ENCODE peak calls at places on chromosomes 6 and 20, in five cellular contexts. Y, B, L, T and N are unnamed samples.

GRCh38 chr6:53240763-53241162 is 92.1 kb upstream of the GCM1 start:
- DNase-seq in Y (no peak), B (no peak), L (no peak), T (no peak), N (no peak)

GRCh38 chr6:15994814-15995459 is 133.9 kb upstream of the MYLIP start:
- DNase-seq in Y (peak), B (no peak), L (peak), T (no peak), N (no peak)

GRCh38 chr20:59788811-59789210 is 144.6 kb downstream of the SYCP2 start:
- DNase-seq in Y (no peak), B (no peak), L (no peak), T (no peak), N (no peak)

GRCh38 chr6:101102702-101103101 is 221.6 kb upstream of the ASCC3 start:
- DNase-seq in Y (no peak), B (no peak), L (no peak), T (no peak), N (no peak)

GRCh38 chr20:63312690-63313348 is 19.8 kb downstream of the COL20A1 start:
- DNase-seq in Y (no peak), B (no peak), L (no peak), T (no peak), N (no peak)

GRCh38 chr20:23690581-23690980 is 1.7 kb upstream of the CST4 start:
- DNase-seq in Y (no peak), B (no peak), L (no peak), T (no peak), N (peak)

GRCh38 chr6:107114213-107114871 is 973 bp downstream of the BEND3 start:
- DNase-seq in Y (peak), B (peak), L (peak), T (peak), N (no peak)

GRCh38 chr20:45944151-45944964 is 9.9 kb downstream of the PCIF1 start:
- DNase-seq in Y (no peak), B (no peak), L (peak), T (no peak), N (no peak)

GRCh38 chr6:56297022-56297995 is 49.9 kb upstream of the COL21A1 start:
- DNase-seq in Y (no peak), B (no peak), L (no peak), T (no peak), N (no peak)

GRCh38 chr6:159976844-159977241 is 8.0 kb downstream of the IGF2R start:
- DNase-seq in Y (no peak), B (no peak), L (no peak), T (no peak), N (no peak)

DNA sequence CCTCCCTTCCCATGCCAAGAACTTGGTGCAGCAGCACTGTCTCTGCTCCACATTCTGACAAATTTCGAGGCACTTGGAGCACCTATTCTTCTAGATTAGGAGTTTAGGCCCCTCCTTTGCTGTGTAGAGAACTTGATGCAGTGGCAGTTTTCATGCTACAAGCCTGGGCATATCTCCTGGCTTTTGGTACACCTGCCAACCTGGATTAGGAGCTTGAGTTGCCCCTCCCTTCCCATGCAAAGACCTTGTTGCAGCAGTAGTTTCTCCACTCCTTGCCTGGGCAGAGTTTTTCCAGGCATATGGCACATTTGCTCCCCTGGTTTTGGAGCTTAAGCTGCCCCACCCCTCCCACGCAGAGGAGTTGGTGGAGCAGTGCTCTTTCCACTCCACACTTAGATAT is 956.1 kb downstream of the EYS start:
- DNase-seq in Y (no peak), B (no peak), L (no peak), T (no peak), N (no peak)
- H3K4me3 ChIP-seq in Y (no peak), B (no peak), L (no peak), T (no peak), N (no peak)

DNA sequence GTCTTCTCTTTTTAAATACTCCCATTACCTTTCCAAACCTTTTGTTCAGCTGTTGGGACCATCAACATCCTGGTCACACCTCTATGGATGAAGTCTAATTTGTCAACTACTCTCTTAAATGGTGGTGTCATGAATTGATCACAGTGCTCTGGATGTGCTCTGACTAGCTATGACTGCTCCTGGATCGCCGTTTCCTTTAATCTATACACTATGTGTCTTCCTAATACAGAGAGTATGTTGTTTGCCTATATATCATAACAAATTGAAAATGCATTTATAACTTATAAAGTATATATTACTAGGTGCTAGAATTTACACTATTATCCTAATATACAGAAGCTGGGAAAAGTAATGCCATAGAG is 357.5 kb downstream of the LAMA2 start:
- DNase-seq in Y (no peak), B (no peak), L (no peak), T (no peak), N (no peak)
- H3K4me3 ChIP-seq in Y (no peak), B (no peak), L (no peak), T (no peak), N (no peak)

DNA sequence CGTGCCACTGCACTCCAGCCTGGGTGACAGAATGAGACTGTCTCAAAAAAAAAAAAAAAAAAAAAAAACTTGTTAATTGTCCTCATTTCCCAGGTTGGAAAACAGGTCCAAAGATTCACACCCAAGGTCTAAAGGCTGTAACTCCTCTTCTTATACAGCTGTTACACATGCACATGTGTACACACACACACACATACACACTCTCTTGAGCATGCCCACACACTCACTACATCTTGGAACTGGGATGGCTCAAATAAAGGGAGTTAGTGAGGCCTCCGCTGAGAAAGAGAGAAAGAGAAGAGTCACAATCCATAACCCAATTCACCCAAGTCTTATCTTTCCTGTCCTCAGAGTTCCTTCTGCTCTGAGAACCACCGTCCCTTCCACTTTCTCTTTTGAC is 3.0 kb upstream of the HLA-DMB start:
- DNase-seq in Y (no peak), B (no peak), L (no peak), T (no peak), N (no peak)
- H3K4me3 ChIP-seq in Y (no peak), B (no peak), L (no peak), T (peak), N (no peak)

DNA sequence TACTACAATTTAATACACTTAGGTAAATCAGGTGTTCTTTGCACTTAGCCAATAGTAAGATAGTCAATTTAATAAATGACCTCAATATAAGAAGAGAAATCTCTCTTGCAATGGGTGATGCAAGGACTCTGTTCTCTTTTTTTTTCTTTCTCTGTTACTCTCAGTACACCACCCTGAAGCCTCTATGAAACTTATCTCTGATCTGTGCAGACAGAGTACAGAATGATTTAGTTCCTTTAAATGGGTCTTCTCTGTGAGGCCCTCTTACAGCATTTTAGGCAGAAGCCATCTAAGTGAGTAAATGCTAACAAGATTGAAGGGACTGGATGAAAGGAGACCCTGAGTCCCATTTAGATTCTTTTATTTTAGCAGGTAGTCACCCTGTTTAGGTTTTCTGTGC is 312.8 kb downstream of the RFPL4B start:
- DNase-seq in Y (no peak), B (no peak), L (no peak), T (no peak), N (no peak)
- H3K4me3 ChIP-seq in Y (no peak), B (no peak), L (no peak), T (no peak), N (no peak)

GRCh38 chr6:40585661-40586269 is 1.4 kb downstream of the LRFN2 start:
- DNase-seq in Y (no peak), B (peak), L (no peak), T (no peak), N (no peak)
- H3K4me3 ChIP-seq in Y (no peak), B (no peak), L (no peak), T (no peak), N (no peak)

GRCh38 chr6:11386323-11386722 is 151.2 kb upstream of the TMEM170B start:
- DNase-seq in Y (no peak), B (no peak), L (no peak), T (no peak), N (no peak)

GRCh38 chr6:11387702-11388101 is 149.8 kb upstream of the TMEM170B start:
- DNase-seq in Y (no peak), B (no peak), L (no peak), T (no peak), N (no peak)

GRCh38 chr6:11384531-11385309 is 152.3 kb upstream of the NEDD9 start:
- DNase-seq in Y (no peak), B (no peak), L (peak), T (no peak), N (no peak)

GRCh38 chr6:11388983-11389944 is 148.3 kb upstream of the TMEM170B start:
- DNase-seq in Y (no peak), B (no peak), L (no peak), T (no peak), N (no peak)

DNA sequence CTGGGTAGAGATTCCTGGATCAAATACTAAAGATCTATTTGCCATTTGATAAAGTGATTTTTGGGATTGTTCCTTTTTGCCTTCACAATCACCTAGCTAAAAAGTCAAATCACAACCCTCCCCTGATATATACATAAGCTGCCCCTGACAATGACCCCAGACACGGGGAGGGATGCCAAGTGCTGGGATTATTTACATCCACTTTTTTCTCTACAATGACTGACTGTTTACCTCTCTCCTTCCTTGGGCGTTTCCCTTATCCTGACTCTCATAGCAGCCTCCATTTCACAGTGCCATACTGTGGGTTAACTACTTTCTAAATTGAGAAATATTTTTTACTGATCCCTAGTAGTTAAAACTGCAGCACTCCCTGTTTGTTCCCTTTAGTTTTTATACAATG is 150.8 kb upstream of the TMEM170B start:
- DNase-seq in Y (no peak), B (no peak), L (no peak), T (no peak), N (no peak)
- H3K4me3 ChIP-seq in Y (no peak), B (no peak), L (no peak), T (no peak), N (no peak)

DNA sequence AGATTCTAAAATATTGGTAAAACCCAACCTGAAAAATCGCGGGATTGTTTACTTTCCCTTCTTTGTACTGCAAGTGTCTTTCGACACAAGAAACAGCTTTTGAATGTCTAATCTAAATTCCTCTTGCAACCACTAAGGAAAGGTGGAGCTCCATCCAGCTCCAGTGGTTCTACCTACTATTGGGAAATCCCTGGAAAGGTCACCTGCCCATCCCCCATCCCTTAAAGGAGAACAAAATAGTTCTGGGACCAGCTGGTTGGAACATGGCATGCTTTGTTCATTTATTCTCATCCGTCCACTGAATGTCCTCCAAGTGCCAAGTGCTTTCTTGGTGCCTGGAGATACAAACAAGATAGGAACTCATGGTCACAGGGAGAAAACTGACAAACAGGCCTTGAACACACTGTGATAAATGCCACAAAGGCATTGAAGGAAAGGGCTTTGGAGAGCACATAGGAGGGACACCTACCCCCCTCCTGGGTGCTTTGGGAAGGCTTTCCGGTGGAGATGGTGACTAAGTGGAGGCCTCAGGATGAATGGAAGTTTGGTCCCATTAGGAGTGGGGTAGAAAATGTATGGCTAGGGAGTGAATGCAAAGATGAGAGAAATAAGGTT is 2.3 kb upstream of the CITED2 start:
- DNase-seq in Y (peak), B (no peak), L (peak), T (no peak), N (peak)
- H3K4me3 ChIP-seq in Y (no peak), B (no peak), L (no peak), T (peak), N (peak)